ENCODE peak calls at places on chromosomes 3 and 15, in eight cellular contexts. P is hepatocyte, H is lung, M is OCI-LY7, B is A549, E is sigmoid colon, X is tibial artery, R is stomach. C is an unnamed sample.

GRCh38 chr15:28977377-28978010 is 91.7 kb downstream of the APBA2 start:
- DNase-seq in B (peak; percentile 91), E (no peak), R (no peak), M (no peak), H (no peak), P (peak; percentile 83), X (no peak), C (no peak)

GRCh38 chr3:36991923-36992805 is 767 bp downstream of the EPM2AIP1 start:
- DNase-seq in H (no peak), E (peak; percentile 71), X (no peak), B (peak; percentile 48), P (peak; percentile 47), R (no peak), M (peak; percentile 31), C (no peak)

GRCh38 chr3:8891774-8892173 is 71.5 kb downstream of the RAD18 start:
- DNase-seq in P (no peak), B (no peak), E (no peak), X (no peak), R (no peak), M (no peak), H (no peak), C (no peak)

GRCh38 chr3:5144316-5144994 is 22.4 kb downstream of the ARL8B start:
- DNase-seq in B (no peak), H (no peak), R (no peak), E (no peak), M (no peak), P (no peak), X (no peak), C (no peak)

GRCh38 chr3:52827866-52828376 is 2.6 kb downstream of the ITIH4 start:
- DNase-seq in R (peak; percentile 33), H (no peak), X (no peak), E (no peak), M (no peak), P (peak; percentile 67), B (peak; percentile 37), C (no peak)

GRCh38 chr15:49225572-49226281 is 55.7 kb downstream of the GALK2 start:
- DNase-seq in B (peak; percentile 33), X (no peak), R (peak; percentile 28), M (no peak), H (no peak), P (peak; percentile 45), E (no peak), C (peak; percentile 25)

GRCh38 chr15:96348112-96349027 is 17.9 kb downstream of the NR2F2 start:
- DNase-seq in B (no peak), X (no peak), H (no peak), R (no peak), M (no peak), P (no peak), E (no peak), C (no peak)

GRCh38 chr3:187012609-187013051 is 82.3 kb downstream of the ST6GAL1 start:
- DNase-seq in H (no peak), E (no peak), B (no peak), P (no peak), R (no peak), M (peak; percentile 72), X (peak; percentile 73), C (no peak)

GRCh38 chr3:78757734-78758133 is 1010.1 kb downstream of the ROBO1 start:
- DNase-seq in M (no peak), B (no peak), X (no peak), R (no peak), P (no peak), E (no peak), H (no peak), C (no peak)

GRCh38 chr15:67176195-67176971 is 78.1 kb downstream of the AAGAB start:
- DNase-seq in H (peak; percentile 62), R (peak; percentile 88), B (no peak), M (no peak), E (no peak), X (peak; percentile 68), P (peak; percentile 63), C (peak; percentile 93)

GRCh38 chr3:111971533-111971932 is 7.3 kb upstream of the ABHD10 start:
- DNase-seq in E (no peak), H (no peak), P (no peak), M (no peak), R (no peak), B (no peak), X (no peak), C (no peak)

GRCh38 chr3:129532261-129532660 is 3.8 kb downstream of the RHO start:
- DNase-seq in H (no peak), B (no peak), P (no peak), X (no peak), R (no peak), M (no peak), E (no peak), C (no peak)

GRCh38 chr3:115657168-115657567 is 33.9 kb downstream of the GAP43 start:
- DNase-seq in H (no peak), M (no peak), E (no peak), P (no peak), X (no peak), R (no peak), B (no peak), C (no peak)

GRCh38 chr3:45537960-45538640 is 56.5 kb upstream of the LIMD1 start:
- DNase-seq in M (no peak), B (no peak), R (no peak), P (peak; percentile 43), H (no peak), X (no peak), E (peak; percentile 77), C (no peak)

GRCh38 chr3:187919018-187919417 is 173.8 kb upstream of the BCL6 start:
- DNase-seq in H (no peak), R (no peak), B (no peak), E (no peak), M (peak; percentile 93), X (no peak), P (no peak), C (peak; percentile 46)

GRCh38 chr15:70098461-70099166 is 897 bp upstream of the TLE3 start:
- DNase-seq in B (peak; percentile 45), M (peak; percentile 42), E (peak; percentile 85), P (peak; percentile 66), H (peak; percentile 49), R (peak; percentile 67), X (peak; percentile 79), C (peak; percentile 52)

GRCh38 chr15:32682569-32682968 is 35.2 kb upstream of the GREM1 start:
- DNase-seq in X (no peak), B (peak; percentile 54), E (no peak), H (no peak), M (no peak), P (peak; percentile 24), R (no peak), C (no peak)

GRCh38 chr3:117439812-117440211 is 730.2 kb downstream of the TUSC7 start:
- DNase-seq in M (no peak), X (no peak), E (no peak), B (peak; percentile 24), P (no peak), R (no peak), H (no peak), C (peak; percentile 3)

GRCh38 chr3:192884831-192885356 is 32.8 kb downstream of the MB21D2 start:
- DNase-seq in E (no peak), H (no peak), X (no peak), P (no peak), R (no peak), M (no peak), B (no peak), C (no peak)

GRCh38 chr3:119304201-119304713 is 10.1 kb downstream of the ARHGAP31 start:
- DNase-seq in P (no peak), E (no peak), X (no peak), B (peak; percentile 9), H (no peak), R (no peak), M (no peak), C (no peak)
- H3K4me1 ChIP-seq in P (peaks cover 11% of the 10 kb centered on the region), E (no peaks in the 10 kb centered on the region), X (peaks cover 6% of the 10 kb centered on the region), B (peaks cover 8% of the 10 kb centered on the region), H (peaks cover 38% of the 10 kb centered on the region), R (no peaks in the 10 kb centered on the region), M (no peaks in the 10 kb centered on the region), C (no peaks in the 10 kb centered on the region)

DNA sequence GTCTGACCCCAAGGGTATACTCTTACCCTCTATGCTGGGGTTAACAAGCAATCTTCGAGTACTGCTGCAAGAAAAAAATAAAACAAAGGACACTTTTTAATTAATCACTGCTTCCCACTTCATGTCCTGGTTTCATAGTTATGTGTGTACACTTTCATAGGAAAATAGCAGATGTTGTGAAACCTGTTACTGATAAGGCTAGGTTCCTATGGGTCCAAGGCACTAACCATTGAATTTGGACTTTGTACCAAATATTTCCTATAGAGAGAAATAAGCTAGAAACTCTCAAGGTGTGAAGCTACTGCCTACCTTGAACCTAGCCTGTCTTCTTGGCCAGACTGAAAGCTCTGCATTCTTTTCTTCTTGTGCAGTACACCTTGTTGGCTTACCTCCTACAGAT is 14.6 kb upstream of the GPR160 start:
- DNase-seq in H (no peak), P (peak; percentile 38), R (no peak), E (no peak), X (no peak), B (no peak), M (no peak), C (peak; percentile 92)
- H3K4me3 ChIP-seq in H (no peak overlapping the region), P (no peak overlapping the region), R (no peak overlapping the region), E (no peak overlapping the region), X (no peak overlapping the region), B (no peak overlapping the region), M (no peak overlapping the region), C (no peak overlapping the region)

GRCh38 chr3:11555823-11556222 is 87.9 kb downstream of the VGLL4 start:
- DNase-seq in P (no peak), M (no peak), X (no peak), E (no peak), R (no peak), B (no peak), H (no peak), C (no peak)

GRCh38 chr3:11558461-11558903 is 85.2 kb downstream of the VGLL4 start:
- DNase-seq in X (peak; percentile 70), P (no peak), R (no peak), E (no peak), B (no peak), M (no peak), H (no peak), C (no peak)

GRCh38 chr3:11558002-11558401 is 85.7 kb downstream of the VGLL4 start:
- DNase-seq in M (no peak), H (no peak), E (no peak), R (no peak), B (no peak), P (no peak), X (peak; percentile 75), C (no peak)

GRCh38 chr3:11556234-11556633 is 87.5 kb downstream of the VGLL4 start:
- DNase-seq in X (peak; percentile 63), P (no peak), B (no peak), H (no peak), R (no peak), M (no peak), E (no peak), C (no peak)

GRCh38 chr3:11556851-11557644 is 86.7 kb downstream of the VGLL4 start:
- DNase-seq in M (no peak), P (no peak), B (no peak), H (no peak), X (peak; percentile 76), R (no peak), E (peak; percentile 83), C (peak; percentile 54)
- H3K27ac ChIP-seq in M (no peak overlapping the region), P (peak overlapping the region; percentile 54), B (no peak overlapping the region), H (no peak overlapping the region), X (peak overlapping the region; percentile 85), R (no peak overlapping the region), E (peak overlapping the region; percentile 81), C (no peak overlapping the region)

DNA sequence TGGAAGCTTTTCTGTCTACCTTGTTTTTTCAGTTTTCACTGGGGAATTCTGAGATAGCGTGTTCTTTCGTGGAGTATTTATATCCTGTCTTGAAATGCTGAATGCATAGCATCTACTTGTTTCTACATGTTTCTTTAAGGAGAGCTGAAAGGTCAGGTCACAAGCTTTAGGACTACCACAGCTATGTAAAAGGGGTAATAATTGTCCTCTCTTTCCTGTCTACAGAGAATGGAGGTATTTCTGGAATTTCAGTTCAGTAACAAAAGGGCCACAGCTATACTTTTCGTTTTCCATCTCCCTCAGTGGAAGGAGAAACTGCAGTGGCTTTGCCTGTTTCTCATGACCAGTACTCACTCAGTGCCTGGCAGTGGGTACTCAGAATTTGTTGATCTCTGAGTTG is 4.7 kb downstream of the INAFM2 start:
- DNase-seq in P (no peak), B (no peak), X (no peak), E (no peak), R (no peak), H (no peak), M (no peak), C (no peak)
- H3K4me1 ChIP-seq in P (peaks cover 27% of the 10 kb centered on the region), B (peaks cover 6% of the 10 kb centered on the region), X (peaks cover 78% of the 10 kb centered on the region), E (no peaks in the 10 kb centered on the region), R (peaks cover 12% of the 10 kb centered on the region), H (peaks cover 31% of the 10 kb centered on the region), M (peaks cover under 1% of the 10 kb centered on the region), C (no peaks in the 10 kb centered on the region)